ENCODE peak calls at places on chromosome 15, in four cellular contexts. O, M, S and W are unnamed samples.

GRCh38 chr15:90035095-90035834 is 34.1 kb downstream of the ZNF710 start:
- DNase-seq in O (no peak), M (no peak), S (peak; percentile 62), W (peak; percentile 66)

GRCh38 chr15:94327356-94327936 is 96.1 kb downstream of the MCTP2 start:
- DNase-seq in O (peak; percentile 21), S (no peak), M (no peak), W (peak; percentile 55)

GRCh38 chr15:59917504-59918157 is 86.5 kb upstream of the FOXB1 start:
- DNase-seq in O (peak; percentile 60), S (no peak), M (peak; percentile 86), W (peak; percentile 77)

GRCh38 chr15:85615930-85616329 is 178.8 kb downstream of the KLHL25 start:
- DNase-seq in O (peak; percentile 84), S (no peak), M (peak; percentile 43), W (peak; percentile 38)

GRCh38 chr15:90979582-90979981 is 14.8 kb downstream of the PRC1 start:
- DNase-seq in S (no peak), O (no peak), M (no peak), W (no peak)

GRCh38 chr15:40479024-40479423 is 8.2 kb downstream of the CHST14 start:
- DNase-seq in S (no peak), M (no peak), O (no peak), W (no peak)

GRCh38 chr15:31202953-31203352 is 101.4 kb upstream of the TRPM1 start:
- DNase-seq in O (no peak), M (no peak), S (no peak), W (no peak)

GRCh38 chr15:44501768-44502366 is 35.1 kb upstream of the EIF3J start:
- DNase-seq in S (no peak), M (no peak), O (peak; percentile 32), W (peak; percentile 48)

GRCh38 chr15:54150255-54150654 is 172.0 kb downstream of the UNC13C start:
- DNase-seq in M (no peak), O (no peak), S (no peak), W (no peak)

GRCh38 chr15:35932541-35932940 is 386.6 kb upstream of the DPH6 start:
- DNase-seq in M (no peak), O (no peak), S (no peak), W (no peak)

GRCh38 chr15:99993681-99994131 is 260.5 kb upstream of the LYSMD4 start:
- DNase-seq in O (no peak), S (no peak), M (no peak), W (no peak)

GRCh38 chr15:62502451-62502850 is 337.4 kb upstream of the C2CD4B start:
- DNase-seq in S (no peak), M (no peak), O (no peak), W (no peak)

GRCh38 chr15:62498711-62499110 is 333.6 kb upstream of the C2CD4B start:
- DNase-seq in O (no peak), M (no peak), S (no peak), W (no peak)

GRCh38 chr15:62497356-62497755 is 332.3 kb upstream of the C2CD4B start:
- DNase-seq in O (no peak), S (no peak), M (no peak), W (no peak)

GRCh38 chr15:62503451-62503850 is 338.4 kb upstream of the C2CD4B start:
- DNase-seq in M (no peak), S (peak; percentile 46), O (no peak), W (no peak)

GRCh38 chr15:62500325-62500724 is 335.2 kb upstream of the C2CD4B start:
- DNase-seq in M (no peak), S (no peak), O (no peak), W (no peak)
- H3K4me1 ChIP-seq in M (no peaks in the 10 kb centered on the region), S (peaks cover 15% of the 10 kb centered on the region), O (peaks cover 4% of the 10 kb centered on the region), W (no peaks in the 10 kb centered on the region)

GRCh38 chr15:41695750-41696436 is 35.7 kb downstream of the MGA start:
- DNase-seq in S (no peak), O (peak; percentile 6), M (no peak), W (peak; percentile 68)

GRCh38 chr15:41691471-41691870 is 31.3 kb downstream of the MGA start:
- DNase-seq in M (no peak), S (no peak), O (peak; percentile 0), W (no peak)

GRCh38 chr15:41692049-41692448 is 31.8 kb downstream of the MGA start:
- DNase-seq in S (no peak), O (no peak), M (no peak), W (no peak)

GRCh38 chr15:41690636-41691035 is 30.4 kb downstream of the MGA start:
- DNase-seq in O (no peak), M (no peak), S (no peak), W (no peak)

DNA sequence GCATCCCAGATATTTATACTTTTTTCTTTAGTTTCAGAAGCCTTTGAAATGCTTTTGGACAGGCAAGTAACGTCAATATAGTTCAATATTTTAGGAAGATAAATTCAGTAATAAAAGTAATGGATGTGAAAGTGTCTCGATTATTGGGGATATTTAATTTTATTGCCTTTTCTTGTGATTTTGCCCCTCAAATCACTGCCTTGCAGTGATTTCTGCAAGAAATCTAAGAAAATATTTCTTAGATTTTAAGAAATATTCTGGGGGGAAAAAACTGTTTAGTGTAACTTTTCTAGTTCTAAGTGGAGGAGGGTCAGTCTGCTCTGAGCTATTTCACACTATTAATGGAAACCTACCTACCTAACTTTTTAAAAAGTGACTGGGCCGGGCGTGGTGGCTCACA is 33.6 kb downstream of the MGA start:
- DNase-seq in M (no peak), O (no peak), S (no peak), W (no peak)
- H3K4me1 ChIP-seq in M (no peaks in the 10 kb centered on the region), O (peaks cover 3% of the 10 kb centered on the region), S (peaks cover 7% of the 10 kb centered on the region), W (peaks cover 7% of the 10 kb centered on the region)

GRCh38 chr15:97966924-97967620 is 6.6 kb downstream of the ARRDC4 start:
- DNase-seq in O (no peak), S (no peak), M (no peak), W (no peak)
- H3K4me1 ChIP-seq in O (peaks cover 11% of the 10 kb centered on the region), S (peaks cover 4% of the 10 kb centered on the region), M (no peaks in the 10 kb centered on the region), W (peaks cover 13% of the 10 kb centered on the region)

DNA sequence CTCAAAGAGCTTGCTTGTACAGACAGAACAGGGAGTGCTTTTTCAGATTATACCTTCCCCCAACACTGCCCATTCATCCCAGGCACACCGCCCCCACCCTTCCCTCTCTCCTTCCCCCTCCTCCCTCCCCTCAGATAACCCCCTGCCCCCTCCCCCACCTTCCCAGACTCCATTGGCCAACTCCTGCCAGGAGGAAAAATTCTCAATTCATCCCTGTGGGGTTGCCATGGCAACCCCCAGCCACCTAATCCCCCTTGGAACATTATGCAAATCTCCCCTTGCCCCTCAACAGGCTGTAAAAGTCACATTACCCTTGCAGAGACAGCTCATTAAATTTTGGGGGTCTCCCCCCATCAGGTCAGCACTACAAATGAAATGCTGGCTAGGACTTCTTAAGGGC is 14.3 kb downstream of the TLE3 start:
- DNase-seq in O (no peak), M (peak; percentile 70), S (no peak), W (no peak)
- H3K4me1 ChIP-seq in O (no peaks in the 10 kb centered on the region), M (peaks cover 33% of the 10 kb centered on the region), S (peaks cover 4% of the 10 kb centered on the region), W (no peaks in the 10 kb centered on the region)

GRCh38 chr15:92819312-92820232 is 80.6 kb upstream of the CHD2 start:
- DNase-seq in S (no peak), O (peak; percentile 40), M (no peak), W (peak; percentile 38)
- H3K4me1 ChIP-seq in S (peaks cover 3% of the 10 kb centered on the region), O (peaks cover 46% of the 10 kb centered on the region), M (peaks cover 26% of the 10 kb centered on the region), W (peaks cover 43% of the 10 kb centered on the region)

DNA sequence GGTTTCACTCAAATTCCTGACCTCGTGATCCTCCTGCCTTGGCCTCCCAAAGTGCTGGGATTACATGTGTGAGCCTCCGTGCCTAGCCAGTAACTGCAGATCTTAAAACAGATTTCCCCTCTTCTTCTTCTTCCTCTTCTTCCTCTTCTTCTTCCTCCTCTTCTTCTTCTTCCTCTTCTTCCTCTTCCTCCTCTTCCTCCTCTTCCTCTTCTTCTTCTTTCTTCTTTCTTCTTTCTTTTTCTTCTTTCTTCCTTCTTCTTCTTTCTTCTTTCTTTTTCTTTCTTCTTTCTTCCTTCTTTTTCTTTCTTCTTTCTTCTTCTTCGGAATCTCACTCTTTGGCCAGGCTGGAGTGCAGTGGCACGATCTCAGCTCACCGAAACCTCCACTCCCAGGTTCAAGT is 7.8 kb downstream of the USP3 start:
- DNase-seq in M (no peak), O (no peak), S (no peak), W (no peak)
- H3K4me1 ChIP-seq in M (peaks cover 4% of the 10 kb centered on the region), O (peaks cover 31% of the 10 kb centered on the region), S (peaks cover 23% of the 10 kb centered on the region), W (peaks cover 75% of the 10 kb centered on the region)

GRCh38 chr15:68083463-68083862 is 29.3 kb downstream of the PIAS1 start:
- DNase-seq in S (no peak), O (no peak), M (no peak), W (no peak)
- H3K4me1 ChIP-seq in S (peaks cover 15% of the 10 kb centered on the region), O (no peaks in the 10 kb centered on the region), M (no peaks in the 10 kb centered on the region), W (no peaks in the 10 kb centered on the region)